ENCODE peak calls at places on chromosomes 3 and 15, in four cellular contexts. X is H1, U is WTC11, L is K562. A is an unnamed sample.

GRCh38 chr3:71517206-71517855 is 66.2 kb downstream of the FOXP1 start:
- DNase-seq in X (no peak), U (no peak), L (no peak), A (no peak)

GRCh38 chr15:89472785-89473256 is 23.6 kb downstream of the RHCG start:
- DNase-seq in X (peak; percentile 79), U (peak; percentile 95), L (peak; percentile 84), A (peak; percentile 81)

GRCh38 chr3:134052370-134052769 is 22.6 kb upstream of the SLCO2A1 start:
- DNase-seq in X (no peak), U (no peak), L (no peak), A (no peak)

GRCh38 chr3:195450731-195451229 is 8.0 kb upstream of the ACAP2 start:
- DNase-seq in X (no peak), U (no peak), L (no peak), A (no peak)

GRCh38 chr15:84826369-84826823 is 9.2 kb downstream of the ALPK3 start:
- DNase-seq in X (no peak), U (peak; percentile 77), L (peak; percentile 70), A (peak; percentile 85)

GRCh38 chr3:5098346-5098745 is 23.7 kb upstream of the ARL8B start:
- DNase-seq in X (no peak), U (no peak), L (no peak), A (no peak)

GRCh38 chr3:84958495-84959469 is at the start of gene CADM2:
- DNase-seq in X (peak; percentile 91), U (peak; percentile 94), L (peak; percentile 91), A (peak; percentile 99)

GRCh38 chr15:81061490-81062235 is 60.9 kb downstream of the TLNRD1 start:
- DNase-seq in X (no peak), U (no peak), L (no peak), A (no peak)

GRCh38 chr3:71444028-71444860 is 139.3 kb downstream of the FOXP1 start:
- DNase-seq in X (no peak), U (no peak), L (no peak), A (no peak)

GRCh38 chr15:49421991-49422390 is 1.1 kb upstream of the FGF7 start:
- DNase-seq in X (no peak), U (peak; percentile 52), L (peak; percentile 33), A (peak; percentile 75)

GRCh38 chr3:46935989-46936620 is 40.4 kb downstream of the CCDC12 start:
- DNase-seq in X (no peak), U (no peak), L (no peak), A (no peak)

GRCh38 chr3:170603770-170604510 is 18.1 kb upstream of the SLC7A14 start:
- DNase-seq in X (no peak), U (no peak), L (no peak), A (no peak)

GRCh38 chr15:29596266-29596665 is 226.0 kb downstream of the TJP1 start:
- DNase-seq in X (no peak), U (no peak), L (no peak), A (peak; percentile 53)

GRCh38 chr15:57418640-57419039 is 42.3 kb downstream of the CGNL1 start:
- DNase-seq in X (no peak), U (no peak), L (no peak), A (no peak)

GRCh38 chr3:142925140-142925539 is 36.3 kb upstream of the PCOLCE2 start:
- DNase-seq in X (no peak), U (no peak), L (no peak), A (no peak)

GRCh38 chr3:13638927-13639326 is 90.0 kb downstream of the FBLN2 start:
- DNase-seq in X (no peak), U (no peak), L (no peak), A (no peak)

GRCh38 chr3:113018461-113019181 is 27.8 kb downstream of the GTPBP8 start:
- DNase-seq in X (no peak), U (no peak), L (no peak), A (no peak)

GRCh38 chr3:21705769-21706168 is 45.2 kb downstream of the ZNF385D start:
- DNase-seq in X (no peak), U (no peak), L (no peak), A (no peak)

GRCh38 chr15:73647259-73648026 is 14.3 kb upstream of the NPTN start:
- DNase-seq in X (no peak), U (no peak), L (no peak), A (no peak)

GRCh38 chr3:181711325-181712135 is at the start of gene SOX2:
- DNase-seq in X (peak; percentile 78), U (peak; percentile 88), L (peak; percentile 68), A (peak; percentile 93)

GRCh38 chr3:140288575-140288974 is 353.6 kb downstream of the CLSTN2 start:
- DNase-seq in X (no peak), U (no peak), L (no peak), A (no peak)

GRCh38 chr3:139934557-139935070 is 371 bp upstream of the CLSTN2 start:
- DNase-seq in X (peak; percentile 71), U (peak; percentile 84), L (no peak), A (peak; percentile 92)

GRCh38 chr3:98914210-98915080 is 12.9 kb upstream of the DCBLD2 start:
- DNase-seq in X (no peak), U (no peak), L (no peak), A (no peak)

GRCh38 chr15:63902671-63903035 is 68.9 kb upstream of the HERC1 start:
- DNase-seq in X (no peak), U (no peak), L (no peak), A (no peak)

GRCh38 chr3:187044206-187044605 is 95.1 kb downstream of the RPL39L start:
- DNase-seq in X (no peak), U (no peak), L (no peak), A (no peak)

GRCh38 chr3:55532806-55533205 is 45.7 kb upstream of the WNT5A start:
- DNase-seq in X (no peak), U (no peak), L (no peak), A (no peak)

GRCh38 chr15:33398555-33398954 is 87.8 kb downstream of the RYR3 start:
- DNase-seq in X (no peak), U (no peak), L (no peak), A (no peak)

GRCh38 chr15:37576952-37577351 is 357.5 kb upstream of the TMCO5A start:
- DNase-seq in X (no peak), U (no peak), L (no peak), A (no peak)

GRCh38 chr15:37574985-37575384 is 359.5 kb upstream of the TMCO5A start:
- DNase-seq in X (no peak), U (no peak), L (no peak), A (no peak)
- TF ChIP-seq CREB1 in X (no peak), U (no peak), L (no peak), A (no peak)

DNA sequence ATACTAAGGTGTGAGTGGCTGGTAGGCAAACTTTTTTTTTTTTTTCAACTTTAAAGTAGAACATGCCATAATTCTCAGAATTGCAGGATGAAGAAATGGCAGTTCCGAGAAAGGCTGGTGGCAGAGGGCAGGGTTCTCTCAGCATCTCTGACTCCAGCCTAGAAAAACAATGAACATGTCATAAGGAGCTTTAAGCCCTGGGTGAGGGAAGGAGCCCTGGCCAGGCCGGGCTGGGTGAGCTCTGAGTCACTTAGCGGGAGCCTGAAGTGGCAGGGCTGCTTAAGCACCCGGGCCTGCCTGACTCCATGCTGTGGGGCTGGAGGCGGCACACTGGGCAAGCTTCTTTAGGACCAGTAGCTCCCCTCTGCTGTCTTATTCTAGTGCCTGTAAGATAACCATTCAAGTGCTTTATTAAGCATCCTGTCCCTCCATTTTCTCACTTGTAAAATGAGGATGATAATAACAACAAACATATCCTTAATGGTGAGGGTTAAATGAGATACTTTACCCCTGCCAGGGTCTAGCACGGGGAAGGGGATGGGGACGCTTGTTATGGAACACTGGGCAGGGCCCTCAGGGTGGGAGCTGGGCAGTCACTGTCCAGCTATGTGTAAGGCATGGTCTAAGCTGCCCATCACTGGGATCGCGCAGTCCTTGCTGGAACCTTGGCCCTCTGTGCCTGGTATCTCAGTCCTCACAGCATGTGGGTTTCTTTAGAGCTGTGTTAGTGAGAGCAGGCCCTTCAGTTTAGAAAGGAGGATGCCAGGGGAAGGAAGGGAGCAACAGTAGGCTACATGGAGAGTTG is 18.4 kb downstream of the SMAD6 start:
- DNase-seq in X (no peak), U (no peak), L (no peak), A (no peak)
- TF ChIP-seq CREB1 in X (no peak), U (no peak), L (no peak), A (no peak)

GRCh38 chr15:69116391-69116790 is 44.0 kb upstream of the GLCE start:
- DNase-seq in X (no peak), U (no peak), L (no peak), A (peak; percentile 58)

GRCh38 chr15:69118089-69118488 is 42.3 kb upstream of the GLCE start:
- DNase-seq in X (no peak), U (no peak), L (no peak), A (no peak)

GRCh38 chr15:69119692-69120395 is 40.6 kb upstream of the GLCE start:
- DNase-seq in X (peak; percentile 29), U (no peak), L (no peak), A (peak; percentile 66)

GRCh38 chr15:69119016-69119415 is 41.4 kb upstream of the GLCE start:
- DNase-seq in X (no peak), U (no peak), L (no peak), A (peak; percentile 40)

GRCh38 chr15:69117431-69117841 is 43.0 kb upstream of the GLCE start:
- DNase-seq in X (peak; percentile 38), U (peak; percentile 49), L (no peak), A (peak; percentile 87)
- TF ChIP-seq CREB1 in X (no peak), U (no peak), L (no peak), A (no peak)

DNA sequence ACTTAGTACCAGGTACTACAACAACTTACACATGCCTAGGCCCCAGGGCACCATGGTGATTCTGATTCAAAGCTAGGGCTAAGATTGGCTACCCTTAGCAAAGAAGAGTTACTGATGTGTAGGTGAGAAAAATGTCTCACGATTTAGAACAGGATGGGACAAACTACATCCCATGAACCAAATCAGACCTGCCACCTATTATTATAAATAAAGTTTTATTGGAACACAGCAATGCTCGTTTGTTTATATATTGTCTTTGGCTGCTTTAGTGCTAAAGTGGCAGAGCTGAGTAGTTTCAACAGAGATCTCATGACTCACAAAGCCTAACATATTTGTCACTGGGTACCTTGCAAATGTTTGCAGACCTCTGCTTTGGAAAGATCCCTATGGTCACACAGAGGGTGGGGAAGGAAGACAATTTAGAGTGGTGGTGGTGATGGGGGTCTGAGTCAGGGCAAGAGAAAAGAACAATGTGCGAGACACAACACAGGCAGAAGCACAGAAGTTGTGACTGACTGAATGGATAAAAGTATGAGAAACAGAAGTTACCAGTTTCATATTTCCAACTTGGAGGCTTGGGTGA is 770.6 kb upstream of the CFAP20DC start:
- DNase-seq in X (no peak), U (no peak), L (no peak), A (no peak)
- TF ChIP-seq CREB1 in X (no peak), U (no peak), L (no peak), A (no peak)